ENCODE peak calls at places on chromosomes 5 and 9, in nine cellular contexts. P is transverse colon; Q is HCT116; B is cardiac muscle cell; T is suprapubic skin; O is endodermal cell; D is A673; L is adrenal gland; J is CD8-positive, alpha-beta T cell. N is an unnamed sample. For H3K9me3, the result is how much of the 10 kb centered on the place peaks cover.

GRCh38 chr9:125472926-125473701 is 211.5 kb downstream of the GAPVD1 start:
- DNase-seq in P (no peak), Q (no peak), B (peak), T (no peak), O (peak), D (no peak), L (peak), J (no peak), N (no peak)

GRCh38 chr9:132818588-132818987 is 59.5 kb downstream of the AK8 start:
- DNase-seq in P (no peak), Q (no peak), B (no peak), T (no peak), O (no peak), D (no peak), L (no peak), J (no peak), N (no peak)

GRCh38 chr5:173011602-173012001 is 28.0 kb downstream of the ATP6V0E1 start:
- DNase-seq in P (no peak), Q (no peak), B (no peak), T (no peak), O (no peak), D (no peak), L (no peak), J (no peak), N (no peak)

GRCh38 chr9:74503219-74503618 is 6.1 kb downstream of the RORB start:
- DNase-seq in P (no peak), Q (no peak), B (peak), T (no peak), O (no peak), D (no peak), L (no peak), J (no peak), N (no peak)

GRCh38 chr5:128736567-128736966 is 198.5 kb upstream of the FBN2 start:
- DNase-seq in P (peak), Q (peak), B (peak), T (no peak), O (no peak), D (no peak), L (no peak), J (no peak), N (no peak)

GRCh38 chr5:79837707-79838620 is 148.3 kb downstream of the CMYA5 start:
- DNase-seq in P (no peak), Q (no peak), B (peak), T (no peak), O (peak), D (no peak), L (peak), J (peak), N (no peak)

GRCh38 chr9:68825755-68826500 is 120.9 kb downstream of the PIP5K1B start:
- DNase-seq in P (no peak), Q (no peak), B (no peak), T (no peak), O (no peak), D (no peak), L (no peak), J (no peak), N (no peak)

GRCh38 chr5:113764382-113764781 is 250.9 kb downstream of the YTHDC2 start:
- DNase-seq in P (no peak), Q (no peak), B (no peak), T (no peak), O (no peak), D (no peak), L (no peak), J (no peak), N (no peak)

GRCh38 chr5:139795074-139796001 is at the start of gene PSD2:
- DNase-seq in P (no peak), Q (no peak), B (peak), T (no peak), O (peak), D (peak), L (no peak), J (no peak), N (no peak)

GRCh38 chr9:3508531-3509374 is 17.0 kb downstream of the RFX3 start:
- DNase-seq in P (no peak), Q (no peak), B (no peak), T (no peak), O (no peak), D (peak), L (no peak), J (no peak), N (no peak)

GRCh38 chr5:37037840-37038239 is 161.3 kb downstream of the NIPBL start:
- DNase-seq in P (no peak), Q (no peak), B (no peak), T (no peak), O (no peak), D (no peak), L (no peak), J (no peak), N (no peak)

GRCh38 chr9:136533775-136534157 is 12.1 kb downstream of the NOTCH1 start:
- DNase-seq in P (peak), Q (no peak), B (no peak), T (no peak), O (no peak), D (no peak), L (no peak), J (peak), N (no peak)

GRCh38 chr5:165573445-165573844 is 2068.0 kb downstream of the MAT2B start:
- DNase-seq in P (no peak), Q (no peak), B (no peak), T (no peak), O (no peak), D (no peak), L (no peak), J (no peak), N (no peak)

GRCh38 chr5:107408564-107408963 is 262.2 kb downstream of the EFNA5 start:
- DNase-seq in P (no peak), Q (no peak), B (no peak), T (no peak), O (no peak), D (no peak), L (no peak), J (no peak), N (no peak)

GRCh38 chr9:77847626-77848025 is 184.0 kb downstream of the GNAQ start:
- DNase-seq in P (no peak), Q (no peak), B (no peak), T (no peak), O (no peak), D (no peak), L (no peak), J (no peak), N (no peak)

GRCh38 chr9:35859310-35859994 is 10.7 kb downstream of the OR13J1 start:
- DNase-seq in P (no peak), Q (no peak), B (peak), T (no peak), O (peak), D (peak), L (peak), J (peak), N (no peak)

GRCh38 chr9:77304543-77304942 is 127.2 kb downstream of the VPS13A start:
- DNase-seq in P (no peak), Q (no peak), B (peak), T (no peak), O (no peak), D (no peak), L (no peak), J (no peak), N (no peak)

GRCh38 chr5:5271606-5272321 is 131.6 kb downstream of the ADAMTS16 start:
- DNase-seq in P (no peak), Q (no peak), B (peak), T (no peak), O (no peak), D (peak), L (no peak), J (no peak), N (no peak)

GRCh38 chr5:147925020-147925419 is 18.7 kb upstream of the C5orf46 start:
- DNase-seq in P (no peak), Q (no peak), B (no peak), T (no peak), O (no peak), D (no peak), L (no peak), J (no peak), N (no peak)

GRCh38 chr5:72453260-72453775 is 53.9 kb downstream of the ZNF366 start:
- DNase-seq in P (no peak), Q (no peak), B (no peak), T (no peak), O (no peak), D (no peak), L (no peak), J (no peak), N (no peak)

GRCh38 chr5:147180751-147181150 is 54.1 kb upstream of the STK32A start:
- DNase-seq in P (no peak), Q (no peak), B (peak), T (no peak), O (no peak), D (no peak), L (no peak), J (no peak), N (no peak)

GRCh38 chr9:128101231-128101641 is 26.3 kb downstream of the PTGES2 start:
- DNase-seq in P (no peak), Q (no peak), B (no peak), T (no peak), O (no peak), D (no peak), L (peak), J (no peak), N (no peak)

GRCh38 chr5:5315068-5315835 is 107.2 kb upstream of the ICE1 start:
- DNase-seq in P (no peak), Q (no peak), B (no peak), T (no peak), O (peak), D (no peak), L (no peak), J (no peak), N (no peak)

GRCh38 chr9:134214766-134215394 is 50.5 kb upstream of the RNU6ATAC start:
- DNase-seq in P (no peak), Q (no peak), B (no peak), T (peak), O (no peak), D (no peak), L (no peak), J (no peak), N (peak)

GRCh38 chr9:120583958-120584369 is 4.0 kb upstream of the CDK5RAP2 start:
- DNase-seq in P (peak), Q (peak), B (peak), T (no peak), O (peak), D (peak), L (peak), J (no peak), N (no peak)

GRCh38 chr5:72509401-72509800 is 2.2 kb upstream of the ZNF366 start:
- DNase-seq in P (no peak), Q (no peak), B (no peak), T (peak), O (peak), D (no peak), L (no peak), J (no peak), N (no peak)

GRCh38 chr5:177382423-177383029 is 1.7 kb upstream of the SLC34A1 start:
- DNase-seq in P (no peak), Q (no peak), B (peak), T (no peak), O (peak), D (no peak), L (no peak), J (no peak), N (no peak)

GRCh38 chr9:76451234-76451633 is 7.7 kb upstream of the GCNT1 start:
- DNase-seq in P (no peak), Q (no peak), B (peak), T (no peak), O (no peak), D (no peak), L (no peak), J (no peak), N (no peak)

GRCh38 chr9:104860280-104860679 is 67.7 kb downstream of the ABCA1 start:
- DNase-seq in P (no peak), Q (no peak), B (no peak), T (no peak), O (no peak), D (no peak), L (no peak), J (no peak), N (no peak)

GRCh38 chr5:67577424-67577823 is 380.8 kb upstream of the CD180 start:
- DNase-seq in P (no peak), Q (no peak), B (peak), T (no peak), O (no peak), D (peak), L (no peak), J (no peak), N (no peak)

GRCh38 chr5:112467467-112467866 is 48.4 kb upstream of the EPB41L4A start:
- DNase-seq in P (no peak), Q (no peak), B (no peak), T (no peak), O (no peak), D (no peak), L (no peak), J (no peak), N (no peak)

GRCh38 chr9:22157271-22157670 is 148.2 kb upstream of the CDKN2B start:
- DNase-seq in P (no peak), Q (no peak), B (no peak), T (no peak), O (no peak), D (no peak), L (no peak), J (no peak), N (no peak)

GRCh38 chr9:79360387-79361347 is 211.1 kb upstream of the TLE4 start:
- DNase-seq in P (no peak), Q (no peak), B (peak), T (no peak), O (peak), D (no peak), L (no peak), J (no peak), N (no peak)

DNA sequence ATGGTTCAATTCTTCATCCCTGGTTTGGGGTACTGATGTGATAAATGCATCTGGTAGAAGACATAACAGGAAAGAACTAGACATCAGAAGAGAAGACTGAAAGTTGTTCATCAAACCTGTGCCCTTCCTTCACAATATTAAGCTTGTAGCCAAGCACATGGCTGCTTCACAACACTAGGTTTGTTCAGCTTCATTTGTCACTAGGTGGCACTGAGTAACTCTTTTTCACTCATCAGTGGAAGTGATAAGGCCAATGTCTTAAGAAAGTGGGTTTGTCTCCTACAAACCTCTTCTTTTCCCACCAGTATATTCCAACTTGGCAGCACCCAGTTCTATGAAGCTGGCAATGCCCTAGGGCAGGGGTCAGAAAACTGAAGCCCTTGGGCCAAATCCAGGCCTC is 26.9 kb downstream of the ZNF484 start:
- DNase-seq in P (no peak), Q (no peak), B (no peak), T (no peak), O (no peak), D (no peak), L (no peak), J (no peak), N (no peak)
- H3K9me3 ChIP-seq in P (under half), Q (under half), B (under half), T (under half), O (half or more), D (under half), L (under half), J (under half), N (under half)

GRCh38 chr9:37775216-37775919 is 9.5 kb downstream of the EXOSC3 start:
- DNase-seq in P (no peak), Q (no peak), B (no peak), T (no peak), O (no peak), D (no peak), L (no peak), J (no peak), N (no peak)
- H3K27ac ChIP-seq in P (no peak), Q (no peak), B (no peak), T (no peak), O (no peak), D (no peak), L (no peak), J (no peak), N (no peak)

GRCh38 chr9:1701113-1701512 is 314.0 kb upstream of the SMARCA2 start:
- DNase-seq in P (no peak), Q (no peak), B (no peak), T (no peak), O (peak), D (no peak), L (no peak), J (no peak), N (no peak)
- TF ChIP-seq CTCF in P (no peak), Q (no peak), B (no peak), T (no peak), O (peak), D (peak), L (no peak), J (no peak), N (no peak)

DNA sequence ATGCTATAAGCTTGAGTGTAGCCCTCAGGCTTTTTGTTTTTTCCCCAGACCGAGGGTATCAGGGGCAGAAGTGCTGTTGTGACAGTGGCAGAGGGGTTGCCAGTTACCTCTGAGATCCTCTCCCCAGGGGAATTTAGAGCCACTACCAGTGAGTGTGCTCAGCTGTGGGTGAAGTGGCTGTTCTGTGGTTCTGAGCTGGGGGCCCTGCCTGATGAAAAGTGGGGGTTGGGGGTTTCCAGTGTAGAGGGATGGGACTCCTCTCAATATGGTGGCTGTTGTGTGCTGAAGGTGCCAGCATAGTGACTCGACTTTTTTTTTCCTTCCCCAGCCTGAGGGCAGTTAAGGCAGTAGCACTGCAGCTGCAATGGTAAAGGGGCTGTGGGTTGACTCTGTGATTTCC is 506.7 kb downstream of the TMEM232 start:
- DNase-seq in P (no peak), Q (no peak), B (no peak), T (no peak), O (no peak), D (no peak), L (no peak), J (no peak), N (no peak)
- H3K9me3 ChIP-seq in P (under half), Q (under half), B (under half), T (under half), O (under half), D (under half), L (under half), J (under half), N (under half)

DNA sequence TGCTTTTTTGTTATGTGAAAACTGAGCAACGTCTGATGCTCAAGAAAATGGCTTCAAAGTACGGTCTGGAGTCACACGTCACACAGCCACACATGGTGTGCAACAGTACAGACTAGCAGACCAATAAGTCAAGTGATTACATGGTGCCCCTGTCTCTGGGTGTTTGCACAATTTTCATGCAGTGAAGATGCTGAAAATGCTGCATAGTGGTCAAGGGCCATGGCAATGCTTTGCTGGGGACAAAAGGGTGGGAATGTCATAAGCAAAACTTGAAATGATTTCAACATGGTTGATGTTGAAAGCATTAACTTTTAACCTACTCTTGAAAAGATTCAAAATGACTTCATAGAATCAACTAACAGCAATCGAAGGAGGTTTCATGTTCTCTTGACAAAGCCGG is 231.1 kb downstream of the EBF1 start:
- DNase-seq in P (no peak), Q (no peak), B (no peak), T (no peak), O (no peak), D (no peak), L (peak), J (no peak), N (no peak)
- H3K27ac ChIP-seq in P (no peak), Q (no peak), B (no peak), T (no peak), O (peak), D (no peak), L (no peak), J (no peak), N (no peak)

DNA sequence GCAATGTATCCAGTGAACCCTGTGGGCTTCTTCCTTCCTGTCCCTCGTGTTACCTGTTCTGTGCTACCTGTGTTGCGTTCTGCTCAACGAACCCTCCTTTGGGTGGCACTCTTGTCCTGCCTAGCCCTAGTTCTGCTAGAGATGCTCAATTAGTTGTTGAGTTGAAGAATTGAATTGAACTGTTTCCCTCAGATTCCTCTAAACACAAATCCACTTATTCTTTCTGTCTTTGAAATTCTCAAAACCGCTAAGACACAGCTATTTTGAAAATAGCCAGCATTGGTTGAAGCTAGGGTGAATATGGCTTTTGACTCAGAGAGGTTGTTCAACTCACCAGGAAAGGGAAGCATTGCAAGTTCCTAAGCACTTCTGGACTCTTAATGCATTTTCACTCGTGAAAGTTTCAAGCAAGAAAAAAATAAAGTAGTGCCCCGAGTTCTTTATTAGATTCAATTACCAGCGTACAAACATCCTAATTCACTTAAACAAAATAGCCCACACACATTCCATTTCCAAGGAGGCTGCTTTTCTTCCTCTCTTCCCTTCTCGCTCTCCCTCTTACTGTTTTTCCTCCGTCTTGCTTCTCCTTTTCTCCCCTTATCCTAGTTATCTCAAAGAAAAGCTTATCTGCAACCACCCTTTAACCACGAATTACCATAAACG is 648 bp upstream of the ITGA1 start:
- DNase-seq in P (peak), Q (peak), B (peak), T (no peak), O (peak), D (peak), L (no peak), J (peak), N (no peak)
- TF ChIP-seq CTCF in P (peak), Q (peak), B (peak), T (no peak), O (peak), D (peak), L (no peak), J (peak), N (peak)

GRCh38 chr9:98227883-98228282 is 27.6 kb downstream of the TBC1D2 start:
- DNase-seq in P (no peak), Q (no peak), B (no peak), T (no peak), O (no peak), D (no peak), L (no peak), J (no peak), N (no peak)
- H3K9me3 ChIP-seq in P (under half), Q (under half), B (under half), T (under half), O (under half), D (under half), L (under half), J (under half), N (under half)

GRCh38 chr5:132388244-132389050 is 18.9 kb downstream of the SLC22A5 start:
- DNase-seq in P (peak), Q (no peak), B (peak), T (peak), O (peak), D (no peak), L (peak), J (no peak), N (no peak)

GRCh38 chr5:132386644-132387286 is 17.3 kb downstream of the SLC22A5 start:
- DNase-seq in P (peak), Q (peak), B (peak), T (peak), O (peak), D (peak), L (peak), J (peak), N (peak)

GRCh38 chr5:132389453-132390286 is 20.2 kb downstream of the SLC22A5 start:
- DNase-seq in P (peak), Q (peak), B (peak), T (peak), O (peak), D (peak), L (peak), J (no peak), N (peak)

GRCh38 chr5:132387649-132388117 is 18.2 kb downstream of the SLC22A5 start:
- DNase-seq in P (peak), Q (peak), B (peak), T (peak), O (peak), D (no peak), L (peak), J (no peak), N (peak)

GRCh38 chr5:132389051-132389331 is 19.5 kb downstream of the SLC22A5 start:
- DNase-seq in P (no peak), Q (no peak), B (no peak), T (no peak), O (no peak), D (no peak), L (no peak), J (no peak), N (no peak)
- H3K27ac ChIP-seq in P (peak), Q (peak), B (no peak), T (peak), O (no peak), D (no peak), L (peak), J (no peak), N (peak)